ENCODE peak calls at places on chromosomes 6 and 20, in six cellular contexts. One of them, this sample, is unnamed.

GRCh38 chr6:13769034-13769654 is 45.2 kb downstream of the MCUR1 start:
- DNase-seq in B cell: no peak
- DNase-seq in cardiac muscle cell: no peak
- DNase-seq in osteoblast: peak
- DNase-seq in fibroblast of mammary gland: no peak
- DNase-seq in heart left ventricle: no peak
- DNase-seq in this sample: no peak

GRCh38 chr20:1867495-1868260 is 27.5 kb upstream of the SIRPA start:
- DNase-seq in B cell: no peak
- DNase-seq in fibroblast of mammary gland: no peak
- DNase-seq in heart left ventricle: no peak
- DNase-seq in osteoblast: no peak
- DNase-seq in cardiac muscle cell: no peak
- DNase-seq in this sample: no peak

GRCh38 chr6:20402181-20403079 is 751 bp downstream of the E2F3 start:
- DNase-seq in fibroblast of mammary gland: peak
- DNase-seq in B cell: peak
- DNase-seq in cardiac muscle cell: peak
- DNase-seq in osteoblast: peak
- DNase-seq in heart left ventricle: peak
- DNase-seq in this sample: peak

GRCh38 chr6:153208706-153209105 is 77.6 kb upstream of the RGS17 start:
- DNase-seq in B cell: no peak
- DNase-seq in osteoblast: no peak
- DNase-seq in cardiac muscle cell: no peak
- DNase-seq in fibroblast of mammary gland: no peak
- DNase-seq in heart left ventricle: peak
- DNase-seq in this sample: no peak

GRCh38 chr6:52644246-52644645 is 26.7 kb upstream of the TMEM14A start:
- DNase-seq in B cell: no peak
- DNase-seq in fibroblast of mammary gland: no peak
- DNase-seq in heart left ventricle: no peak
- DNase-seq in cardiac muscle cell: no peak
- DNase-seq in osteoblast: no peak
- DNase-seq in this sample: no peak

GRCh38 chr6:38262041-38262440 is 377.7 kb downstream of the BTBD9 start:
- DNase-seq in cardiac muscle cell: peak
- DNase-seq in fibroblast of mammary gland: peak
- DNase-seq in osteoblast: peak
- DNase-seq in heart left ventricle: no peak
- DNase-seq in B cell: no peak
- DNase-seq in this sample: no peak

GRCh38 chr6:23349521-23350147 is 776.4 kb upstream of the NRSN1 start:
- DNase-seq in heart left ventricle: no peak
- DNase-seq in fibroblast of mammary gland: peak
- DNase-seq in osteoblast: peak
- DNase-seq in cardiac muscle cell: no peak
- DNase-seq in B cell: no peak
- DNase-seq in this sample: no peak

GRCh38 chr20:50175938-50176933 is 14.4 kb upstream of the CEBPB start:
- DNase-seq in B cell: no peak
- DNase-seq in cardiac muscle cell: no peak
- DNase-seq in fibroblast of mammary gland: no peak
- DNase-seq in osteoblast: no peak
- DNase-seq in heart left ventricle: no peak
- DNase-seq in this sample: no peak

GRCh38 chr6:50278663-50279062 is 228.9 kb upstream of the DEFB112 start:
- DNase-seq in heart left ventricle: no peak
- DNase-seq in cardiac muscle cell: no peak
- DNase-seq in osteoblast: no peak
- DNase-seq in B cell: no peak
- DNase-seq in fibroblast of mammary gland: no peak
- DNase-seq in this sample: no peak

GRCh38 chr20:57326667-57327455 is 2.7 kb upstream of the SPO11 start:
- DNase-seq in heart left ventricle: no peak
- DNase-seq in B cell: no peak
- DNase-seq in osteoblast: no peak
- DNase-seq in cardiac muscle cell: peak
- DNase-seq in fibroblast of mammary gland: no peak
- DNase-seq in this sample: no peak

GRCh38 chr6:34745277-34746103 is 11.8 kb upstream of the SNRPC start:
- DNase-seq in cardiac muscle cell: no peak
- DNase-seq in heart left ventricle: no peak
- DNase-seq in osteoblast: no peak
- DNase-seq in fibroblast of mammary gland: no peak
- DNase-seq in B cell: no peak
- DNase-seq in this sample: no peak

GRCh38 chr6:29924731-29925130 is 17.6 kb upstream of the HLA-A start:
- DNase-seq in osteoblast: no peak
- DNase-seq in cardiac muscle cell: no peak
- DNase-seq in fibroblast of mammary gland: no peak
- DNase-seq in heart left ventricle: no peak
- DNase-seq in B cell: no peak
- DNase-seq in this sample: no peak

DNA sequence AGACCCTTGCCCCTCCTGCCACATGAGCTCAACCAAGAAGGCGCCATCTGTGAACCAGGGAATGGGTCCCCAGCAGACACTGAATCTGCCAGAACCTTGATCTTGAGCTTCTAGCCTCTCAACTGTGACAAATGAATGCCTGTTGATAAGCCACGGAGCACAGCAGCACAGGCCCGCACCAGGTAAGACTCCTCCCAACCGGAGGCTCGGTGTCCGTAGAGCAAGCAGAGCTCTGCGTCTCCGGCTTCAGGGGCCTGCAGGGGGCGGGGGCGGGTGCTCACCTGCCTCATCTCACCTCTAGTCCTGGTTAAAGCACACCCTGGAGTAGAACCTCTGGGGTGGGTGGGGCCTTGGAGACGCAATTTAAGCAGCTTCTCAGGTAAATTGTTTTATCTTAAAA is 122.7 kb downstream of the SMOC2 start:
- DNase-seq in B cell: no peak
- DNase-seq in fibroblast of mammary gland: no peak
- DNase-seq in cardiac muscle cell: no peak
- DNase-seq in heart left ventricle: no peak
- DNase-seq in osteoblast: no peak
- DNase-seq in this sample: no peak
- TF ChIP-seq CTCF in B cell: no peak
- TF ChIP-seq CTCF in fibroblast of mammary gland: no peak
- TF ChIP-seq CTCF in cardiac muscle cell: no peak
- TF ChIP-seq CTCF in heart left ventricle: no peak
- TF ChIP-seq CTCF in osteoblast: no peak
- TF ChIP-seq CTCF in this sample: no peak

GRCh38 chr6:139641412-139641811 is 267.0 kb upstream of the CITED2 start:
- DNase-seq in fibroblast of mammary gland: no peak
- DNase-seq in heart left ventricle: no peak
- DNase-seq in cardiac muscle cell: no peak
- DNase-seq in osteoblast: no peak
- DNase-seq in B cell: no peak
- DNase-seq in this sample: no peak
- TF ChIP-seq CTCF in fibroblast of mammary gland: no peak
- TF ChIP-seq CTCF in heart left ventricle: no peak
- TF ChIP-seq CTCF in cardiac muscle cell: no peak
- TF ChIP-seq CTCF in osteoblast: no peak
- TF ChIP-seq CTCF in B cell: no peak
- TF ChIP-seq CTCF in this sample: no peak

DNA sequence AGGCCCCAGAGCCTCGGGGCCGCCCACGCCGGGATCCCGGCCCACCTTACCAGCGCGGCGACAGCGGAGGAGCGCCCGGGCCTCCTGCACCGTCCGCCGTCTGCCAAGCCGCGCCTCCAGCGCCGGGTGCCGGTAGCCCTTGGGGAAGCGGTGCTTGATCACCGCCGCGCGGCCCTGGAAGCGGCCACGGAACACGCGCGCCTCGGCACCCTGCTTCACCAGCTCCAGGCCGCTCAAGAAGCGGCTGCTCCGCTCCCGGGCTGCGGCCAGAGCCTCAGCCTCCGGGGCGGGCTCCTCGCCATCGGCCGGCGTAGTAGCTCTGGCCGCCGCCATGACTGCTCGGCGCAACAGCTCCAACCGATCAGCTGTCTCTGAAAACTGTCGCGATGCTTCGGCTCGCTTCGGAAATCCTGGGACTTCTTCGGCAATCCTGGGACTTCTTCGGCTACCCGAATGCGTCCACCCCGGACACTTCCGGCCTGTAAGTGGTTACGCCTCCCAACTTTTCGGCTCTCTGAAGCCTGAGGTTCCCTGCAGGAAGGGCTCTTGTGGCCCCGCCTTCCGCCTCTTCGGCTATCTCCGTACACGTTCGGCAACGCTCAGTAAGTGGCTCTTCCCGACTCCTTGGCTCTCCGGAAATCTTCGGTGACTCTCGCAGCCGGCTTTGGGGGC is at the start of gene TP53RK:
- DNase-seq in B cell: peak
- DNase-seq in cardiac muscle cell: peak
- DNase-seq in osteoblast: peak
- DNase-seq in fibroblast of mammary gland: peak
- DNase-seq in heart left ventricle: peak
- DNase-seq in this sample: peak
- TF ChIP-seq CTCF in B cell: peak
- TF ChIP-seq CTCF in cardiac muscle cell: no peak
- TF ChIP-seq CTCF in osteoblast: no peak
- TF ChIP-seq CTCF in fibroblast of mammary gland: no peak
- TF ChIP-seq CTCF in heart left ventricle: peak
- TF ChIP-seq CTCF in this sample: peak

GRCh38 chr6:94049001-94049400 is 629.6 kb upstream of the EPHA7 start:
- DNase-seq in osteoblast: no peak
- DNase-seq in cardiac muscle cell: no peak
- DNase-seq in B cell: no peak
- DNase-seq in fibroblast of mammary gland: no peak
- DNase-seq in heart left ventricle: no peak
- DNase-seq in this sample: no peak

GRCh38 chr6:94050515-94050914 is 631.2 kb upstream of the EPHA7 start:
- DNase-seq in B cell: no peak
- DNase-seq in heart left ventricle: no peak
- DNase-seq in osteoblast: no peak
- DNase-seq in cardiac muscle cell: no peak
- DNase-seq in fibroblast of mammary gland: no peak
- DNase-seq in this sample: no peak

DNA sequence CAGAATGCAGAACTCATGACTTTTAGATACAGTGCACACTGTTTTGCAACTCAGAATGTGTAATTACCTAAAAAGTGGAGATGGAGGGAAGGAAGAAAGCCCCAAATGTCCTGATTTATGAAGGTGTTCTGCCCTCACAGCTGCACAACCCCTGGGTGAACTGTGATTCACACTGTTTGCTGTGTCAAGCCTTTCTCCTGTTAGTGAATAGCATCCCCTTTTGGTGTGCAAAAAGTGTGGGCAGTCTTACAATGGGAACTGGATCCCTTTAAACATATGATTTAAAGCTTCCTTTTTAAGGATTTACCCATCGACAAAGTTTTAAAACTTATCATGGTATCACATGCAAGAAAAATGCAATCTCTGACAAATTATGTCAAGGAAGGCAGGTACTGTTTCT is 633.4 kb upstream of the EPHA7 start:
- DNase-seq in cardiac muscle cell: no peak
- DNase-seq in heart left ventricle: no peak
- DNase-seq in fibroblast of mammary gland: peak
- DNase-seq in B cell: no peak
- DNase-seq in osteoblast: no peak
- DNase-seq in this sample: no peak
- TF ChIP-seq CTCF in cardiac muscle cell: no peak
- TF ChIP-seq CTCF in heart left ventricle: no peak
- TF ChIP-seq CTCF in fibroblast of mammary gland: peak
- TF ChIP-seq CTCF in B cell: no peak
- TF ChIP-seq CTCF in osteoblast: no peak
- TF ChIP-seq CTCF in this sample: no peak

GRCh38 chr20:9102456-9102855 is 33.6 kb downstream of the PLCB4 start:
- DNase-seq in osteoblast: no peak
- DNase-seq in fibroblast of mammary gland: no peak
- DNase-seq in cardiac muscle cell: no peak
- DNase-seq in heart left ventricle: no peak
- DNase-seq in B cell: no peak
- DNase-seq in this sample: no peak

GRCh38 chr20:9103955-9104354 is 35.1 kb downstream of the PLCB4 start:
- DNase-seq in fibroblast of mammary gland: peak
- DNase-seq in heart left ventricle: no peak
- DNase-seq in osteoblast: no peak
- DNase-seq in cardiac muscle cell: no peak
- DNase-seq in B cell: no peak
- DNase-seq in this sample: no peak

GRCh38 chr20:9093203-9093962 is 24.5 kb downstream of the PLCB4 start:
- DNase-seq in B cell: no peak
- DNase-seq in fibroblast of mammary gland: peak
- DNase-seq in osteoblast: no peak
- DNase-seq in heart left ventricle: no peak
- DNase-seq in cardiac muscle cell: no peak
- DNase-seq in this sample: no peak

GRCh38 chr20:9100721-9101120 is 31.8 kb downstream of the PLCB4 start:
- DNase-seq in fibroblast of mammary gland: no peak
- DNase-seq in osteoblast: no peak
- DNase-seq in cardiac muscle cell: no peak
- DNase-seq in heart left ventricle: no peak
- DNase-seq in B cell: no peak
- DNase-seq in this sample: no peak

GRCh38 chr20:9099372-9099771 is 30.5 kb downstream of the PLCB4 start:
- DNase-seq in osteoblast: no peak
- DNase-seq in cardiac muscle cell: no peak
- DNase-seq in fibroblast of mammary gland: no peak
- DNase-seq in B cell: no peak
- DNase-seq in heart left ventricle: no peak
- DNase-seq in this sample: no peak
- TF ChIP-seq CTCF in osteoblast: no peak
- TF ChIP-seq CTCF in cardiac muscle cell: no peak
- TF ChIP-seq CTCF in fibroblast of mammary gland: no peak
- TF ChIP-seq CTCF in B cell: no peak
- TF ChIP-seq CTCF in heart left ventricle: peak
- TF ChIP-seq CTCF in this sample: no peak

This sample was measured in tibial artery.